ENCODE peak calls at places on chromosomes 2 and 18, in eight cellular contexts. T is mucosa of descending colon, A is iPS DF 6.9, B is lower lobe of right lung, U is IMR-90, N is esophagus squamous epithelium, L is GM12878, M is psoas muscle. G is an unnamed sample.

GRCh38 chr2:69177785-69178636 is 165.0 kb downstream of the ANTXR1 start:
- DNase-seq in U (peak; percentile 92), M (peak; percentile 95), N (peak; percentile 38), A (peak; percentile 88), L (no peak), T (peak; percentile 91), B (peak; percentile 94), G (no peak)

GRCh38 chr18:32293107-32293506 is 103.3 kb downstream of the MEP1B start:
- DNase-seq in N (no peak), T (no peak), B (no peak), M (no peak), A (no peak), U (no peak), L (no peak), G (no peak)

GRCh38 chr2:106124787-106125549 is 69.1 kb downstream of the UXS1 start:
- DNase-seq in T (no peak), U (no peak), L (no peak), N (no peak), A (no peak), B (no peak), M (no peak), G (no peak)

GRCh38 chr2:35871672-35872071 is 483.9 kb upstream of the CRIM1 start:
- DNase-seq in N (no peak), B (no peak), M (no peak), U (no peak), T (no peak), A (no peak), L (no peak), G (no peak)

GRCh38 chr2:177316756-177317155 is 52.2 kb upstream of the NFE2L2 start:
- DNase-seq in M (no peak), B (no peak), T (no peak), L (no peak), A (no peak), N (no peak), U (no peak), G (no peak)

GRCh38 chr2:232731470-232731869 is 34.3 kb downstream of the GIGYF2 start:
- DNase-seq in A (no peak), M (no peak), U (peak; percentile 1), T (no peak), B (no peak), L (no peak), N (no peak), G (no peak)

GRCh38 chr2:85175369-85176299 is 42.4 kb downstream of the TCF7L1 start:
- DNase-seq in U (peak; percentile 81), N (no peak), L (no peak), B (no peak), M (peak; percentile 66), T (no peak), A (no peak), G (no peak)

GRCh38 chr2:40851661-40852060 is 399.8 kb upstream of the SLC8A1 start:
- DNase-seq in A (no peak), N (no peak), M (no peak), T (no peak), B (no peak), U (no peak), L (no peak), G (no peak)

GRCh38 chr2:195606179-195606578 is 50.8 kb upstream of the SLC39A10 start:
- DNase-seq in B (no peak), N (no peak), U (no peak), A (no peak), T (no peak), M (no peak), L (no peak), G (no peak)

GRCh38 chr2:229118947-229119346 is 152.1 kb downstream of the PID1 start:
- DNase-seq in M (no peak), U (no peak), T (no peak), A (no peak), B (no peak), N (no peak), L (no peak), G (no peak)

GRCh38 chr2:124018894-124019293 is 6.2 kb upstream of the CNTNAP5 start:
- DNase-seq in B (no peak), M (no peak), N (no peak), U (no peak), L (no peak), A (no peak), T (no peak), G (no peak)

GRCh38 chr2:134581877-134582546 is 136.8 kb downstream of the TMEM163 start:
- DNase-seq in A (no peak), U (no peak), M (no peak), T (no peak), L (peak; percentile 49), B (no peak), N (no peak), G (no peak)

GRCh38 chr2:146119586-146119985 is 1599.7 kb upstream of the ZEB2 start:
- DNase-seq in T (no peak), N (no peak), L (no peak), A (no peak), U (no peak), M (no peak), B (no peak), G (no peak)

GRCh38 chr18:44128365-44128764 is 552.3 kb upstream of the SETBP1 start:
- DNase-seq in A (no peak), B (no peak), U (peak; percentile 8), N (no peak), M (no peak), L (no peak), T (no peak), G (no peak)

GRCh38 chr2:109254174-109254904 is 125.3 kb downstream of the SH3RF3 start:
- DNase-seq in N (no peak), L (peak; percentile 94), U (no peak), M (no peak), B (no peak), T (no peak), A (no peak), G (no peak)

GRCh38 chr2:39379643-39380524 is 57.2 kb downstream of the MAP4K3 start:
- DNase-seq in M (no peak), L (peak; percentile 31), U (peak; percentile 68), B (no peak), N (no peak), T (no peak), A (no peak), G (no peak)

GRCh38 chr2:61793389-61793836 is 60.4 kb downstream of the FAM161A start:
- DNase-seq in U (peak; percentile 54), B (peak; percentile 59), N (no peak), A (peak; percentile 66), M (peak; percentile 44), T (peak; percentile 57), L (no peak), G (peak; percentile 47)

GRCh38 chr2:74593826-74594467 is 39.4 kb downstream of the DOK1 start:
- DNase-seq in T (no peak), B (no peak), U (no peak), A (no peak), N (no peak), L (no peak), M (no peak), G (no peak)

DNA sequence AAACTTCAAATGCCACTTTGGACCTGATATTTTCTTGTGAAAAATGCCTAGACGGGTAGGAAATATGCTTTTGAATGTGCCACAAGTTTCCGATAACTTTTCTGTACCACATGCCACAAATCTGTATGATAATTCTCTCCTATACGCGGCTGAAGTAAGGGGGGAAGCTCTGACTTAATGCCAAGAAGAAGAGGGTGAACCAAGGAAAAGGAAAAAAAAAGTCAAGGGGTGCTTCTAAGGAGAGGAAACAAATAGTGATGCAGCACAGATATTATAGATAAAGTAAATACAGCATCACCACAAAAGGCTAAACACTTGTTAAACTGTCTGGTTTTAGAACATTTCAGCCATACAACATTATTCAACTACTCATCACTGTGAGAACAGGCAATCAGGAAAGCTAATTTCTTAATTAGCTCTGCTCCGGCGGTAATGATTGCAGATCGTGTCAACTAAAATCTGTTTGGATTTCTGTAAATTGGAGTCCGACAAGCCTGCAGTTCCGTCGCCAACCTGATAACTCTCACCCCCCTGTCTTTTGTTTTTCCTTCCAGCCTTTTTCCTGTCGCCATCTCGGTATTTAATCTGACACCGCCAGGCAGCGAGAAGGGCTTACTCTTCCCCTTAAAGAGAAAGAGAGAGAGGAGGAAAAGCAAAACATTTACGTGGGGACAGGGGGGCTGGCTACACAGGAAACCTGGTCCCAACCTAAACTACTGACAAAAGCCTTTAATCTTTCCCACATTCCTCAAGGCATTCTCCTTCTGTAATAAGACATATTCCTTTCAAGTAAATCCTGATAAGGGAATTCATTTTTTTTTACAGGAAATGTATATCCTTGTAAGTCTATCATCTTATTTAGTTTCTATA is 67.5 kb downstream of the ZEB2 start:
- DNase-seq in M (no peak), N (no peak), U (peak; percentile 49), B (no peak), L (no peak), T (no peak), A (no peak), G (no peak)
- H3K4me3 ChIP-seq in M (peak overlapping the region; percentile 49), N (peak overlapping the region; percentile 54), U (peak overlapping the region; percentile 33), B (peak overlapping the region; percentile 33), L (no peak overlapping the region), T (no peak overlapping the region), A (no peak overlapping the region), G (no peak overlapping the region)

GRCh38 chr18:58868440-58868839 is 3.8 kb downstream of the ZNF532 start:
- DNase-seq in A (no peak), T (no peak), N (no peak), M (no peak), U (no peak), L (no peak), B (no peak), G (no peak)
- H3K4me1 ChIP-seq in A (peaks cover 7% of the 10 kb centered on the region), T (peaks cover 5% of the 10 kb centered on the region), N (peaks cover 33% of the 10 kb centered on the region), M (peaks cover 55% of the 10 kb centered on the region), U (peaks cover 38% of the 10 kb centered on the region), L (no peaks in the 10 kb centered on the region), B (peaks cover 42% of the 10 kb centered on the region), G (no peaks in the 10 kb centered on the region)

GRCh38 chr18:65365245-65365955 is 385.4 kb upstream of the CDH7 start:
- DNase-seq in L (no peak), A (peak; percentile 22), U (no peak), N (no peak), B (no peak), M (no peak), T (no peak), G (no peak)

GRCh38 chr18:65363006-65363405 is 387.8 kb upstream of the CDH7 start:
- DNase-seq in B (no peak), U (no peak), T (no peak), L (no peak), M (no peak), N (no peak), A (no peak), G (no peak)

GRCh38 chr18:65359479-65359878 is 391.3 kb upstream of the CDH7 start:
- DNase-seq in L (no peak), T (no peak), B (no peak), N (no peak), M (no peak), A (no peak), U (no peak), G (no peak)

GRCh38 chr18:65363911-65364632 is 386.7 kb upstream of the CDH7 start:
- DNase-seq in M (no peak), L (no peak), A (no peak), T (no peak), N (no peak), U (no peak), B (no peak), G (no peak)
- H3K9me3 ChIP-seq in M (no peaks in the 10 kb centered on the region), L (no peaks in the 10 kb centered on the region), A (no peaks in the 10 kb centered on the region), T (no peaks in the 10 kb centered on the region), N (no peaks in the 10 kb centered on the region), U (peaks cover 9% of the 10 kb centered on the region), B (no peaks in the 10 kb centered on the region), G (no peaks in the 10 kb centered on the region)

GRCh38 chr2:216319771-216320170 is 52.5 kb downstream of the MARCHF4 start:
- DNase-seq in B (no peak), T (no peak), N (no peak), U (peak; percentile 40), L (no peak), M (no peak), A (no peak), G (no peak)
- H3K4me3 ChIP-seq in B (no peak overlapping the region), T (no peak overlapping the region), N (no peak overlapping the region), U (no peak overlapping the region), L (no peak overlapping the region), M (no peak overlapping the region), A (no peak overlapping the region), G (no peak overlapping the region)

G was measured in effector memory CD4-positive, alpha-beta T cell.